ENCODE peak calls at places on chromosomes 6 and 20, in five cellular contexts. F is NCI-H69, L is T follicular helper cell, P is GM23338, B is AG10803. U is an unnamed sample.

GRCh38 chr6:39840781-39841180 is 48.6 kb downstream of the DAAM2 start:
- DNase-seq in P (no peak), F (no peak), B (no peak), L (no peak), U (no peak)

GRCh38 chr20:50111120-50111828 is 1.7 kb downstream of the UBE2V1 start:
- DNase-seq in B (peak; percentile 44), F (no peak), P (no peak), L (no peak), U (no peak)

GRCh38 chr20:25233016-25233772 is 14.7 kb upstream of the PYGB start:
- DNase-seq in L (no peak), F (peak; percentile 92), P (no peak), B (peak; percentile 44), U (peak; percentile 54)

GRCh38 chr6:46170357-46171289 is at the start of gene ENPP5:
- DNase-seq in L (peak; percentile 28), B (no peak), P (peak; percentile 98), F (peak; percentile 99), U (no peak)

GRCh38 chr6:170082067-170082466 is 208.8 kb downstream of the DLL1 start:
- DNase-seq in L (no peak), P (no peak), B (no peak), F (no peak), U (no peak)

GRCh38 chr20:25249198-25249931 is 1.5 kb downstream of the PYGB start:
- DNase-seq in B (no peak), L (no peak), F (peak; percentile 19), P (no peak), U (no peak)

GRCh38 chr6:82645536-82646230 is 282.1 kb downstream of the TPBG start:
- DNase-seq in F (peak; percentile 48), P (no peak), L (no peak), B (no peak), U (no peak)

GRCh38 chr6:91678679-91679078 is 1091.8 kb upstream of the MAP3K7 start:
- DNase-seq in P (no peak), L (no peak), F (peak; percentile 81), B (no peak), U (no peak)

GRCh38 chr6:151478670-151479069 is 15.1 kb upstream of the CCDC170 start:
- DNase-seq in F (peak; percentile 28), B (no peak), P (no peak), L (no peak), U (no peak)

GRCh38 chr6:100818066-100818465 is 63.1 kb downstream of the ASCC3 start:
- DNase-seq in P (no peak), B (no peak), L (no peak), F (no peak), U (peak; percentile 2)

GRCh38 chr6:38715016-38715809 is at the start of gene DNAH8:
- DNase-seq in L (no peak), F (no peak), P (peak; percentile 58), B (no peak), U (no peak)

GRCh38 chr20:46252352-46253091 is 55.8 kb downstream of the CDH22 start:
- DNase-seq in L (no peak), F (peak; percentile 75), P (no peak), B (no peak), U (no peak)

GRCh38 chr6:134161036-134161435 is 108.6 kb upstream of the SLC2A12 start:
- DNase-seq in L (no peak), B (no peak), F (peak; percentile 65), P (peak; percentile 38), U (no peak)